ENCODE peak calls at places on chromosomes 11 and 22, in nine cellular contexts. K is cardiac fibroblast, F is chondrocyte, G is GM12864, W is psoas muscle, H is astrocyte, Y is astrocyte of the cerebellum, C is fibroblast of lung, I is pancreas. Z is an unnamed sample.

GRCh38 chr11:5489571-5490357 is 1.3 kb downstream of the OR52D1 start:
- DNase-seq in K (no peak), F (no peak), G (no peak), W (no peak), H (peak), Y (no peak), C (no peak), I (no peak), Z (no peak)

GRCh38 chr22:45996241-45997076 is 19.5 kb upstream of the WNT7B start:
- DNase-seq in K (peak), F (peak), G (no peak), W (peak), H (peak), Y (no peak), C (peak), I (no peak), Z (no peak)

GRCh38 chr11:32962016-32962415 is 53.7 kb upstream of the DEPDC7 start:
- DNase-seq in K (peak), F (no peak), G (no peak), W (no peak), H (peak), Y (peak), C (peak), I (no peak), Z (no peak)

GRCh38 chr11:8025123-8025522 is 38.0 kb downstream of the EIF3F start:
- DNase-seq in K (no peak), F (no peak), G (no peak), W (no peak), H (peak), Y (no peak), C (peak), I (no peak), Z (no peak)

GRCh38 chr11:58574851-58575250 is 805 bp downstream of the LPXN start:
- DNase-seq in K (peak), F (no peak), G (no peak), W (no peak), H (peak), Y (peak), C (peak), I (no peak), Z (no peak)

GRCh38 chr11:120186799-120187591 is 23.8 kb upstream of the OAF start:
- DNase-seq in K (peak), F (peak), G (no peak), W (no peak), H (peak), Y (no peak), C (peak), I (no peak), Z (peak)

GRCh38 chr11:576791-577610 is 731 bp downstream of the PHRF1 start:
- DNase-seq in K (no peak), F (no peak), G (no peak), W (no peak), H (no peak), Y (no peak), C (no peak), I (no peak), Z (no peak)

GRCh38 chr11:97990162-97990920 is 1030.4 kb upstream of the CNTN5 start:
- DNase-seq in K (peak), F (no peak), G (no peak), W (no peak), H (peak), Y (no peak), C (peak), I (no peak), Z (no peak)

GRCh38 chr11:62122076-62122475 is 1.7 kb upstream of the INCENP start:
- DNase-seq in K (peak), F (peak), G (no peak), W (no peak), H (no peak), Y (no peak), C (no peak), I (no peak), Z (no peak)

GRCh38 chr11:70509476-70509875 is 111.1 kb downstream of the CTTN start:
- DNase-seq in K (no peak), F (no peak), G (no peak), W (peak), H (no peak), Y (no peak), C (no peak), I (no peak), Z (no peak)

GRCh38 chr22:31891366-31892079 is 52.8 kb upstream of the YWHAH start:
- DNase-seq in K (peak), F (no peak), G (no peak), W (no peak), H (peak), Y (peak), C (peak), I (no peak), Z (no peak)

GRCh38 chr11:5655474-5655873 is 29.4 kb downstream of the TRIM5 start:
- DNase-seq in K (no peak), F (no peak), G (no peak), W (no peak), H (no peak), Y (no peak), C (no peak), I (no peak), Z (no peak)

GRCh38 chr22:26172389-26172990 is 3.2 kb downstream of the SEZ6L start:
- DNase-seq in K (peak), F (no peak), G (no peak), W (peak), H (no peak), Y (no peak), C (peak), I (peak), Z (peak)

GRCh38 chr11:72091292-72091691 is 10.6 kb downstream of the LRRC51 start:
- DNase-seq in K (peak), F (no peak), G (no peak), W (peak), H (peak), Y (peak), C (peak), I (peak), Z (peak)

GRCh38 chr11:126305699-126306098 is 1.8 kb downstream of the DCPS start:
- DNase-seq in K (no peak), F (no peak), G (peak), W (no peak), H (no peak), Y (no peak), C (no peak), I (no peak), Z (peak)

GRCh38 chr11:63738720-63739360 is 29.7 kb downstream of the ZFTA start:
- DNase-seq in K (peak), F (no peak), G (peak), W (peak), H (peak), Y (peak), C (peak), I (peak), Z (peak)

GRCh38 chr11:38425578-38425977 is 1827.5 kb upstream of the RAG2 start:
- DNase-seq in K (no peak), F (no peak), G (no peak), W (no peak), H (no peak), Y (no peak), C (no peak), I (no peak), Z (no peak)

GRCh38 chr11:73404048-73404447 is 27.8 kb downstream of the RELT start:
- DNase-seq in K (peak), F (no peak), G (no peak), W (peak), H (no peak), Y (no peak), C (no peak), I (no peak), Z (no peak)

GRCh38 chr22:29478326-29479276 is 1.4 kb upstream of the NEFH start:
- DNase-seq in K (no peak), F (no peak), G (no peak), W (no peak), H (no peak), Y (no peak), C (no peak), I (no peak), Z (no peak)

GRCh38 chr22:19761500-19762314 is 1.1 kb downstream of the TBX1 start:
- DNase-seq in K (no peak), F (no peak), G (no peak), W (no peak), H (no peak), Y (no peak), C (no peak), I (no peak), Z (peak)

GRCh38 chr11:111310088-111310487 is 11.7 kb downstream of the POU2AF3 start:
- DNase-seq in K (no peak), F (no peak), G (no peak), W (no peak), H (no peak), Y (no peak), C (no peak), I (no peak), Z (no peak)

GRCh38 chr11:76469141-76469540 is 24.3 kb downstream of the EMSY start:
- DNase-seq in K (no peak), F (no peak), G (no peak), W (no peak), H (no peak), Y (no peak), C (no peak), I (no peak), Z (no peak)

DNA sequence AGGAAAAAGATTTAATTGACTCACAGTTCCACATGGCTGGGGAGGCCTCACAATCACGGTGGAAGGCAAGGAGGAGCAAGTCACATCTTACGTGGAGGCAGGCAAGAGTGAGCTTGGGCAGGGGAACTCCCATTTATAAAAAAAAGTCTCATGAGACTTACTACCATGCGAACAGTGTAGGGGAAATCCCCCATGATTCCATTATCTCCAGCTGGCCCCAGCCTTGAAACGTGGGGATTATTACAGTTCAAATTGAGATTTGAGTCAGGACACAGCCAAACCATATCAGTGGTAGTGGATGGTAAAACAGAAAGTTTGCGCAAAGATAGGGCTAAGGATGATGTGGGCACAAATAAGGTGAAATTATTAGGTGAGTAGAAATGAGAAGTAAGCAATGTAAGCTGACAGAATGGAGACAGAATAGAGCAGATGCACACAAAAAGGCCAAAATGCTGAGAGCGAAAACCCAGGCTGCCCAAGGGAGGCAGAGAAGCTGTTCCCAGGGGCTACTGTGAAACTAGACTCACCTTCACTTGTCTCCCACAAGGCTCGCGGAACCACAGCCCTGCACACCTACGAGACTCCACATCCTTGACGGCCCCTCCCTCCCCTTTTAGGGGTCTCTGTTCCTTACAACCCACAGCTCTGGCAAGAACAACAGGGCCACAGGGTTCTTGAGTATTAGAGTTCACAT is 377.6 kb downstream of the CADM1 start:
- DNase-seq in K (no peak), F (no peak), G (peak), W (no peak), H (no peak), Y (no peak), C (no peak), I (no peak), Z (peak)
- TF ChIP-seq CTCF in K (no peak), F (no peak), G (no peak), W (no peak), H (no peak), Y (no peak), C (no peak), I (no peak), Z (no peak)

DNA sequence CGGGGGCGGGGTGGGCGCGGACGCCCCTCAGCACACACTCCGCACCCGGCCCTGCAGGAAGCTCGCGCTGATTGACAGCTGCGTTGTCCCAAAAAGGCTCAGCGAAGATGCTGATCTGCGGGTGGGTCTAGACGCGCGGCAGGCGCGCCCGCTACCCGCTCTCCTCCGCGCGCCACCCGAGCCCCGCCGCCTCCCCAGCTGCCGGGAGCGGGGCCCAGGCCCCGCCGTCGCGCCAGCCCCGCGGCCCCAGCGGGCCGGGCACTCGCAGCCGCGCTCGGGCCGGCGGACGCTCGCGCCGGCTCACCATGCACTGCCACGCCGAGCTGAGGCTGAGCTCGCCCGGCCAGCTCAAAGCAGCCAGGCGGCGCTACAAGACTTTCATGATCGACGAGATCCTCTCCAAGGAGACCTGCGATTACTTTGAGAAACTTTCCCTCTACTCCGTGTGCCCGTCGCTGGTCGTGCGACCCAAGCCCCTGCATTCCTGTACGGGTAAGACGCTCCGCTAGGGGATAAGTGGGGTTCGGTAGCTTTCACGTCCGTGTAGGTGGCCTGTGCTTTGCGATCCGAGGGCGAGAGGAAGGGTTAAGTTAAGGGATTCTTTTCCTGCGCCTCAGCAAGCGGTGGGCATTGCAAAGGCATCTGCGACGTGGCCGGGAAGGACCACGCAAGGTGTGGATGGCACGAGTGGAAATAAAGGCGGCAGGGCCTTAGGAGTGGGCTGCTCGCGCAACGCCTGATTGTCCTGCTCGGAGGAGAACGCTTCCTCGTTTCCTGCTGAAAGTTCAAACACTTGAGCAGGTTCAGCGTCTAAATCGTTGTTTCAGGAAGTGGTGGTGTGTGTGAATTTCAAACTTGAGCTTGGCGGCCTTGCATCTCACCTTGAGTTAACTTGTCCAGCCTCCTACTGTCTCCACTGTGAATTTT is at the start of gene BARX2:
- DNase-seq in K (peak), F (no peak), G (no peak), W (no peak), H (peak), Y (peak), C (peak), I (peak), Z (peak)
- TF ChIP-seq CTCF in K (peak), F (peak), G (peak), W (peak), H (no peak), Y (peak), C (peak), I (peak), Z (no peak)

GRCh38 chr22:25172153-25172552 is 27.5 kb upstream of the CRYBB3 start:
- DNase-seq in K (peak), F (no peak), G (no peak), W (no peak), H (no peak), Y (no peak), C (no peak), I (no peak), Z (peak)
- TF ChIP-seq CTCF in K (peak), F (peak), G (peak), W (peak), H (no peak), Y (peak), C (no peak), I (no peak), Z (peak)

GRCh38 chr11:19352072-19352735 is 111.5 kb upstream of the E2F8 start:
- DNase-seq in K (no peak), F (no peak), G (no peak), W (no peak), H (no peak), Y (peak), C (no peak), I (no peak), Z (no peak)

GRCh38 chr11:19352736-19353110 is 112.0 kb upstream of the E2F8 start:
- DNase-seq in K (no peak), F (no peak), G (no peak), W (no peak), H (no peak), Y (peak), C (no peak), I (no peak), Z (no peak)

GRCh38 chr11:19355601-19356000 is 114.9 kb upstream of the E2F8 start:
- DNase-seq in K (peak), F (no peak), G (no peak), W (no peak), H (no peak), Y (no peak), C (no peak), I (no peak), Z (no peak)

GRCh38 chr11:19351426-19351825 is 110.7 kb upstream of the E2F8 start:
- DNase-seq in K (no peak), F (no peak), G (no peak), W (no peak), H (no peak), Y (no peak), C (no peak), I (no peak), Z (no peak)

DNA sequence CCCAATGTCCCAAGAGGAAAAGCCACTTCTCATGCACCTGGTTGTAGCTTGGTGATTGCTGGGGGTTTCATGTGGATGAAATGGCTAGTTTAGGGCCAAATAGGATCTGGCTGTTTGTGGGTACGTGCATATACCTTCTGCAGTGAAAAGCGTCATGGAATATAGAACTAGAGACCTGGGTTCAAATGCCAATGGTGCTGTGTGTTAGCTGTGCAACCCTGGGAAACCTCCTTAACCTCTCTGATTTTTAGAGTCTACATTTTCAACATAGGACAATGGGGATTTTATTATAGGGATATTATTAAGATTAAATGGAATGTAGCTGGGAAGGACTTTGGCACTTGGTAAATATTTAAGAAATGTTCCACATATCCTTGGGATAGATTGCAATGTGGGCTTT is 112.5 kb upstream of the E2F8 start:
- DNase-seq in K (no peak), F (no peak), G (no peak), W (no peak), H (no peak), Y (no peak), C (no peak), I (no peak), Z (no peak)
- TF ChIP-seq CTCF in K (no peak), F (no peak), G (no peak), W (no peak), H (no peak), Y (no peak), C (no peak), I (no peak), Z (no peak)

DNA sequence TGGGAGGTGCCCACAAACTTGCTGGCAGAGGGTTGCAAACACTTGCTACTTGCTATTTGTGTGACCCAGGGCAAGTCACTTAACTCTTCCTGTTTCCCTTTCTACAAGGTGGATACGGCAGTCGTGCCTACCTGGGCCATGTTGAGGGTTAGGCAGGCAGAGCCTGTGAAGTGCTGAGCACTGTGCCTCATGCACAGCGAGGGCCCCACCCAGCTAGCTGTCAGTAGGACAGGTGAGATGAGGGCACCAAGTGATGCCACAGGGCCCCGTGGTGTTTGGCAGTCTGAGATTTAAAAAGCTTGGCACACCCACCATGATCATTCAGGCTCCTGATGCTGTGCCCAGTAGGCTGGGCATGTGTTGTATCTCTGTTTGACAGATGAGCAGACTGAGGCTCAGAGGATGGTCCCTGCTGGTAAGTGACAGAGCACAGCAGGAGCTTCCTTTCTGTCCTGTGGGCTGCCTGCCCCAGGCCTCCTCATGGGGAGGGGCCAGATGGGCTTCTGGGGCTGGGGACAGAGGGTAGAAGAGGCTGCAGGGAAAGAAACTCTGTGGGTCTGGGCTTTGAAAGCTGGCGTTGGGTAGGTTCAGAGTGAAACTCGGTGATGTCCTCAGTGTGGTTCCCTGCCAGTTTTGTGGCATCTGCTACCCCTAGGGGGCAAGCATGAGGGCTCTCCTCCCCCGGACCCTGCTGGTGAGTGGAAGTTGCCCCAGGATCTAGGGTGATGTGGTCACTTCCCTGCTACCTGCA is 59.3 kb downstream of the TSPAN18 start:
- DNase-seq in K (no peak), F (peak), G (no peak), W (no peak), H (no peak), Y (no peak), C (no peak), I (no peak), Z (no peak)
- TF ChIP-seq CTCF in K (peak), F (peak), G (peak), W (no peak), H (no peak), Y (no peak), C (no peak), I (no peak), Z (no peak)

GRCh38 chr22:48574776-48575566 is 1252.7 kb downstream of the BRD1 start:
- DNase-seq in K (no peak), F (no peak), G (no peak), W (peak), H (peak), Y (no peak), C (peak), I (peak), Z (peak)
- TF ChIP-seq CTCF in K (no peak), F (peak), G (peak), W (no peak), H (no peak), Y (peak), C (no peak), I (peak), Z (peak)

GRCh38 chr22:23754220-23754919 is at the start of gene VPREB3:
- DNase-seq in K (no peak), F (no peak), G (no peak), W (no peak), H (no peak), Y (no peak), C (no peak), I (no peak), Z (peak)
- TF ChIP-seq CTCF in K (no peak), F (no peak), G (no peak), W (no peak), H (no peak), Y (no peak), C (no peak), I (no peak), Z (no peak)

GRCh38 chr11:1838077-1838425 is 730 bp upstream of the TNNI2 start:
- DNase-seq in K (peak), F (no peak), G (no peak), W (no peak), H (no peak), Y (no peak), C (no peak), I (no peak), Z (no peak)
- TF ChIP-seq CTCF in K (no peak), F (peak), G (no peak), W (no peak), H (no peak), Y (no peak), C (no peak), I (no peak), Z (no peak)

GRCh38 chr11:130145975-130146776 is 13.4 kb upstream of the ST14 start:
- DNase-seq in K (no peak), F (no peak), G (no peak), W (peak), H (no peak), Y (no peak), C (peak), I (peak), Z (no peak)
- TF ChIP-seq CTCF in K (peak), F (no peak), G (peak), W (no peak), H (no peak), Y (peak), C (no peak), I (no peak), Z (no peak)